ENCODE peak calls at places on chromosomes 1 and 21, in seven cellular contexts. W is left kidney; S is head of caudate nucleus; G is stimulated activated CD8-positive, alpha-beta memory T cell treated with anti-CD3 and anti-CD28 coated beads, Interleukin-7, amount 100 ng/mL, for 1 hour; A is lung microvascular endothelial cell; U is transverse colon; L is Peyer's patch. Q is an unnamed sample.

GRCh38 chr1:61171346-61171745 is 89.0 kb downstream of the NFIA start:
- DNase-seq in A (no peak), S (no peak), G (no peak), L (no peak), U (no peak), W (no peak), Q (no peak)

GRCh38 chr1:110188116-110188618 is 21.9 kb upstream of the KCNC4 start:
- DNase-seq in A (peak; percentile 61), G (no peak), S (no peak), U (no peak), L (no peak), W (peak; percentile 31), Q (no peak)

GRCh38 chr1:226632922-226633351 is 84.4 kb downstream of the STUM start:
- DNase-seq in W (peak; percentile 29), S (no peak), U (no peak), L (peak; percentile 85), G (no peak), A (no peak), Q (no peak)

GRCh38 chr1:234468580-234468979 is 10.4 kb downstream of the TARBP1 start:
- DNase-seq in A (no peak), W (no peak), U (no peak), S (no peak), L (no peak), G (no peak), Q (no peak)

GRCh38 chr1:8836228-8836627 is 18.8 kb upstream of the RERE start:
- DNase-seq in A (no peak), U (no peak), W (peak; percentile 49), L (no peak), S (no peak), G (no peak), Q (no peak)

GRCh38 chr1:196660272-196660671 is 8.4 kb downstream of the CFH start:
- DNase-seq in U (no peak), A (no peak), L (no peak), W (no peak), S (no peak), G (no peak), Q (no peak)

GRCh38 chr1:161727343-161727924 is 6.1 kb downstream of the FCRLB start:
- DNase-seq in L (peak; percentile 33), W (no peak), U (peak; percentile 15), A (no peak), S (no peak), G (no peak), Q (no peak)

GRCh38 chr1:109840011-109840629 is 70.5 kb upstream of the CSF1 start:
- DNase-seq in A (peak; percentile 48), S (no peak), W (no peak), U (no peak), G (no peak), L (no peak), Q (no peak)

GRCh38 chr1:25689686-25690381 is 73.2 kb downstream of the MAN1C1 start:
- DNase-seq in S (no peak), L (no peak), A (no peak), G (no peak), U (no peak), W (no peak), Q (no peak)

GRCh38 chr21:45590246-45590725 is 48.0 kb upstream of the SLC19A1 start:
- DNase-seq in A (peak; percentile 47), G (peak; percentile 58), S (no peak), L (peak; percentile 65), U (peak; percentile 59), W (peak; percentile 76), Q (no peak)

GRCh38 chr1:15760520-15761211 is 2.1 kb downstream of the FBLIM1 start:
- DNase-seq in A (peak; percentile 48), U (peak; percentile 30), L (no peak), S (no peak), G (no peak), W (peak; percentile 82), Q (no peak)

GRCh38 chr1:20634065-20634593 is 871 bp downstream of the PINK1 start:
- DNase-seq in A (no peak), S (no peak), L (no peak), W (no peak), U (no peak), G (no peak), Q (no peak)

GRCh38 chr1:9724706-9725476 is 73.4 kb downstream of the PIK3CD start:
- DNase-seq in S (peak; percentile 20), G (peak; percentile 57), L (peak; percentile 73), W (peak; percentile 52), A (peak; percentile 74), U (peak; percentile 65), Q (no peak)

GRCh38 chr1:223771814-223772770 is 59.8 kb downstream of the CAPN2 start:
- DNase-seq in A (peak; percentile 25), L (no peak), S (peak; percentile 38), G (no peak), W (peak; percentile 55), U (no peak), Q (peak; percentile 88)

GRCh38 chr1:217344712-217345111 is 286.2 kb downstream of the GPATCH2 start:
- DNase-seq in S (no peak), W (no peak), L (no peak), G (no peak), U (no peak), A (no peak), Q (no peak)